ENCODE peak calls at places on chromosome 11, in four cellular contexts. R, C, L and P are unnamed samples.

GRCh38 chr11:2526808-2527381 is 82.1 kb downstream of the KCNQ1 start:
- DNase-seq in R (no peak), C (peak; percentile 37), L (no peak), P (peak; percentile 39)

GRCh38 chr11:83656931-83657330 is 370.8 kb upstream of the CCDC90B start:
- DNase-seq in R (no peak), C (no peak), L (no peak), P (no peak)

GRCh38 chr11:86672007-86672621 is at the start of gene ME3:
- DNase-seq in R (no peak), C (no peak), L (peak; percentile 53), P (peak; percentile 70)

GRCh38 chr11:122721964-122722266 is 66.4 kb downstream of the UBASH3B start:
- DNase-seq in R (peak; percentile 16), C (no peak), L (peak; percentile 90), P (no peak)

GRCh38 chr11:68990995-68991780 is 10.4 kb upstream of the MRGPRD start:
- DNase-seq in R (no peak), C (no peak), L (no peak), P (no peak)

GRCh38 chr11:122791411-122791810 is 46.9 kb upstream of the CRTAM start:
- DNase-seq in R (no peak), C (no peak), L (no peak), P (no peak)

GRCh38 chr11:119729581-119730346 is 764 bp upstream of the NECTIN1 start:
- DNase-seq in R (peak; percentile 32), C (no peak), L (peak; percentile 80), P (peak; percentile 48)

GRCh38 chr11:65551572-65552398 is 6.4 kb downstream of the LTBP3 start:
- DNase-seq in R (peak; percentile 64), C (peak; percentile 79), L (peak; percentile 71), P (peak; percentile 78)

GRCh38 chr11:130522284-130522961 is 74.0 kb downstream of the ADAMTS15 start:
- DNase-seq in R (peak; percentile 48), C (peak; percentile 80), L (peak; percentile 93), P (peak; percentile 94)

GRCh38 chr11:32333335-32333991 is 101.9 kb downstream of the WT1 start:
- DNase-seq in R (no peak), C (no peak), L (peak; percentile 23), P (peak; percentile 77)

GRCh38 chr11:126722956-126723664 is 277.5 kb downstream of the KIRREL3 start:
- DNase-seq in R (no peak), C (no peak), L (no peak), P (no peak)

GRCh38 chr11:11992257-11992690 is 16.2 kb downstream of the DKK3 start:
- DNase-seq in R (no peak), C (peak; percentile 30), L (peak; percentile 52), P (peak; percentile 75)

GRCh38 chr11:114011443-114011842 is 36.5 kb downstream of the HTR3A start:
- DNase-seq in R (no peak), C (no peak), L (no peak), P (no peak)

GRCh38 chr11:130144721-130145327 is 14.8 kb upstream of the ST14 start:
- DNase-seq in R (no peak), C (no peak), L (no peak), P (peak; percentile 61)

GRCh38 chr11:122317337-122317736 is 201.3 kb upstream of the BLID start:
- DNase-seq in R (no peak), C (no peak), L (no peak), P (peak; percentile 30)

GRCh38 chr11:13691296-13691899 is 22.9 kb downstream of the FAR1 start:
- DNase-seq in R (no peak), C (no peak), L (no peak), P (no peak)

GRCh38 chr11:12721816-12722604 is 47.8 kb downstream of the TEAD1 start:
- DNase-seq in R (no peak), C (no peak), L (peak; percentile 53), P (no peak)

GRCh38 chr11:100908746-100909145 is 220.9 kb downstream of the PGR start:
- DNase-seq in R (no peak), C (no peak), L (peak; percentile 23), P (no peak)

GRCh38 chr11:35098850-35099249 is 40.1 kb upstream of the CD44 start:
- DNase-seq in R (no peak), C (no peak), L (no peak), P (no peak)

GRCh38 chr11:64516226-64516625 is 74.8 kb upstream of the SLC22A12 start:
- DNase-seq in R (no peak), C (peak; percentile 44), L (no peak), P (no peak)

GRCh38 chr11:128695539-128696221 is 1.8 kb downstream of the FLI1 start:
- DNase-seq in R (no peak), C (no peak), L (no peak), P (no peak)

GRCh38 chr11:91981995-91982394 is 242.6 kb upstream of the FAT3 start:
- DNase-seq in R (no peak), C (no peak), L (peak; percentile 93), P (peak; percentile 43)
- H3K4me2 ChIP-seq in R (no peak overlapping the region), C (no peak overlapping the region), L (peak overlapping the region; percentile 53), P (no peak overlapping the region)

GRCh38 chr11:73048446-73048845 is 93.7 kb downstream of the FCHSD2 start:
- DNase-seq in R (no peak), C (no peak), L (no peak), P (no peak)

DNA sequence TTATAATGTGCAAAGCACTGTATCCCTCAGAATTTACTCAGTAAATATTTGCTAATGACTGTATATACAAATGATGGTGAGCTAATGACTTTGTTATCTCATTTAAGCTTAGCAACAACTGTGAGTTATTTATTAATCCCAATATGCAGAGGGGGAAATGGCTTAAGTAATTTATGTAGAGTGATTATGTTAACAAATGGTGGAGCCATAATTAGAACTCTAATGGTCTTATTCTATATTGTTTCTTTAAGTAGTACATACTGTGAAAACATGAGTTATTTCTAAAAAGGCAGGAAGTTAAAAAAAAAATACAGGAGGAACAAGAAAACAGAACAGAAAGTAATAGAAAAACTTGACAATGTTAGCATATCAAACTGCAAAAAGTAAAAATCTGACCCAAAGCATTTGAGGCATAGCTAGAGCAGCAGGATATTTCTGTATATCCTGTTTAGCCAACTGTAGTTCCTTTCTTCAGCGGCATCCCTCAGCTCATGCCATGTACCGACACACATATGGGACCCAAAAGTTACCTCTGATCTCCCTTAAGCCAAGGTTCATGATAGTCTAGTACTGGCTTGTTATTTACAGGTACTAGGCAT is 94.2 kb downstream of the FCHSD2 start:
- DNase-seq in R (no peak), C (no peak), L (peak; percentile 26), P (no peak)
- H3K4me3 ChIP-seq in R (no peak overlapping the region), C (no peak overlapping the region), L (no peak overlapping the region), P (no peak overlapping the region)

GRCh38 chr11:20161230-20161918 is 1.1 kb upstream of the DBX1 start:
- DNase-seq in R (no peak), C (no peak), L (no peak), P (peak; percentile 26)

GRCh38 chr11:20163778-20164133 is 3.5 kb upstream of the DBX1 start:
- DNase-seq in R (no peak), C (no peak), L (no peak), P (no peak)

GRCh38 chr11:20162824-20163777 is 2.8 kb upstream of the DBX1 start:
- DNase-seq in R (no peak), C (peak; percentile 13), L (no peak), P (peak; percentile 35)

GRCh38 chr11:20161923-20162322 is 1.6 kb upstream of the DBX1 start:
- DNase-seq in R (no peak), C (no peak), L (no peak), P (no peak)

GRCh38 chr11:20162340-20162739 is 2.1 kb upstream of the DBX1 start:
- DNase-seq in R (no peak), C (no peak), L (no peak), P (no peak)
- TF ChIP-seq EZH2 in R (no peak), C (no peak), L (no peak), P (peak; percentile 55)

GRCh38 chr11:102437026-102437425 is 15.5 kb downstream of the TMEM123 start:
- DNase-seq in R (no peak), C (no peak), L (no peak), P (no peak)
- H3K4me2 ChIP-seq in R (no peak overlapping the region), C (no peak overlapping the region), L (no peak overlapping the region), P (no peak overlapping the region)

DNA sequence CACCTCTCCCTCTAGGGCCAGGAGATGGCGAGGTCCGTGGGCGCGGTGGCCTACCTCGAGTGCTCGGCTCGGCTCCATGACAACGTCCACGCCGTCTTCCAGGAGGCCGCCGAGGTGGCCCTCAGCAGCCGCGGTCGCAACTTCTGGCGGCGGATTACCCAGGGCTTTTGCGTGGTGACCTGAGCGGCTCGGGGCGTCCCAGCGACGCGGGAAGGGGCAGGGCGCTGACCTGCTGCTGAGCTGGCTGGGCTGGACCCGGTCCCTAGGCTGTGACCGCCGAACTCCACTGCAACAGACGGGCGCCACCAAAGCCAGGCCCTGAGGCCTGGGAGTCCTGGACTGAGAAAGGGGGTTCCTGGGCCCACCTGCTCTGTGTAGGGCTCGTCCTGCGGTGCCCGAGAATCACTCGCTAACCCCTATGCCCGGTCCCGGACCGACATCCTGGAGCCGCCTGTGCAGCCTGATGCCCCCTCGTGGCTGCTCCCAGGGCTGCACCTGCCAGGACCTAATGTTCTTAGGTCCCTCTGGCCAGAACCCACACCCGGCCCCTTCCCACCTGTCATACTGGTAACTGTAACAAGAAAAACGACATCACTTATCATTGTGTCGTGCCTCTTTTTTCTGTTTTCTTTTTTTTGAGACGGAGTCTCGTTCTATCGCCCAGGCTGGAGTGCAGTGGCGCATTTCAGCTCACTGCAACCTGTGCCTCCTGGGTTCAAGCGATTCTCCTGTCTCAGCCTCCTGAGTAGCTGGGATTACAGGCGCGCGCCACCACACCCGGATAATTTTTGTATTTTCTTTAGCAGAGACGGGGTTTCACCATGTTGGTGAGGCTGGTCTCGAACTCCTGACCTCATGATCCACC is 15.0 kb downstream of the RHOD start:
- DNase-seq in R (no peak), C (peak; percentile 72), L (peak; percentile 62), P (peak; percentile 86)
- H3K4me3 ChIP-seq in R (no peak overlapping the region), C (no peak overlapping the region), L (no peak overlapping the region), P (no peak overlapping the region)

DNA sequence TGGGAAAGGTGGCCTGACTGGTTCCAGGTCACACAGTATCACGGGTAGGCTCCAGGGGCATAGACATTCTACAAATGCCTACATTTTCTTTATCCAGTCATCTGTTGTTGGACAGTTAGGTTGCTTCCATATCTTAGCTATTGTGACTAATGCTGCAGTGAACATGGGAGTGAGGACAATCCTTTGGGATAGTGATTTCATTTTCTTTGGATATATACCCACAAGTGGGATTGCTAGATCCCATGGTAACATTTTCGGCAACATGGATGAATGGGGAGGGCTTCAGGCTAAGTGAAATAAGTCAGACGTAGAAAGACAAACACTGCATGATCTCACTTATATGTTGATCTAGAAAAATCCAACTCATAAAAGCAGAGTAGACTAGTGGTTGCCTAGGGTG is 744.3 kb downstream of the NTM start:
- DNase-seq in R (no peak), C (no peak), L (no peak), P (no peak)
- TF ChIP-seq EZH2 in R (no peak), C (no peak), L (no peak), P (no peak)

GRCh38 chr11:29120329-29120695 is 896.5 kb downstream of the KCNA4 start:
- DNase-seq in R (no peak), C (no peak), L (no peak), P (no peak)
- H3K4me2 ChIP-seq in R (no peak overlapping the region), C (no peak overlapping the region), L (peak overlapping the region; percentile 76), P (peak overlapping the region; percentile 56)